ENCODE peak calls at places on chromosome 10, in ten cellular contexts. T is endodermal cell; V is C1 segment of cervical spinal cord; R is fibroblast of lung; O is DMS53; M is stimulated activated CD8-positive, alpha-beta memory T cell treated with anti-CD3 and anti-CD28 coated beads, Interleukin-4, amount 100 ng/mL, for 4 hours; C is neural progenitor cell; N is iris pigment epithelial cell; B is psoas muscle; I is WERI-Rb-1. F is an unnamed sample.
A peak's percentile ranks its signal among the peaks of the same experiment; 100 is the strongest.

GRCh38 chr10:71767420-71768035 is 5.8 kb downstream of the VSIR start:
- DNase-seq in R (peak; percentile 27), C (no peak), V (no peak), I (no peak), T (no peak), O (no peak), M (no peak), N (peak; percentile 79), B (peak; percentile 84), F (peak; percentile 70)

GRCh38 chr10:132571565-132572544 is 34.3 kb downstream of the INPP5A start:
- DNase-seq in I (peak; percentile 37), R (peak; percentile 63), C (peak; percentile 49), M (no peak), N (peak; percentile 89), T (peak; percentile 96), B (peak; percentile 87), V (no peak), O (peak; percentile 92), F (peak; percentile 92)

GRCh38 chr10:75400769-75401568 is 595 bp downstream of the ZNF503 start:
- DNase-seq in T (peak; percentile 85), B (peak; percentile 77), I (peak; percentile 59), M (no peak), C (peak; percentile 72), V (no peak), N (peak; percentile 36), O (peak; percentile 92), R (peak; percentile 75), F (peak; percentile 55)

GRCh38 chr10:44878704-44879530 is 32.2 kb upstream of the TMEM72 start:
- DNase-seq in V (peak; percentile 38), M (peak; percentile 38), R (peak; percentile 79), T (peak; percentile 96), C (peak; percentile 95), I (peak; percentile 93), B (peak; percentile 94), N (peak; percentile 83), O (peak; percentile 92), F (peak; percentile 74)

GRCh38 chr10:118209215-118209614 is 132.9 kb downstream of the FAM204A start:
- DNase-seq in M (no peak), I (no peak), T (no peak), V (no peak), O (no peak), C (peak; percentile 7), B (no peak), N (no peak), R (no peak), F (peak; percentile 35)

GRCh38 chr10:104492349-104492940 is 138.8 kb downstream of the CFAP58 start:
- DNase-seq in T (peak; percentile 26), I (no peak), C (no peak), O (no peak), V (no peak), B (no peak), N (no peak), M (no peak), R (no peak), F (no peak)

GRCh38 chr10:126945351-126946035 is 40.3 kb downstream of the DOCK1 start:
- DNase-seq in I (no peak), O (no peak), M (no peak), V (no peak), N (peak; percentile 16), C (no peak), B (no peak), T (no peak), R (peak; percentile 16), F (no peak)

GRCh38 chr10:115882021-115882420 is 391.0 kb downstream of the GFRA1 start:
- DNase-seq in T (peak; percentile 74), V (no peak), B (no peak), O (no peak), N (no peak), M (no peak), C (no peak), R (no peak), I (no peak), F (no peak)

GRCh38 chr10:131038056-131038455 is 273.5 kb downstream of the TCERG1L start:
- DNase-seq in C (no peak), R (no peak), O (no peak), B (no peak), N (no peak), M (no peak), I (no peak), T (no peak), V (no peak), F (no peak)

GRCh38 chr10:82150123-82150900 is 275.3 kb downstream of the NRG3 start:
- DNase-seq in R (no peak), I (peak; percentile 79), T (peak; percentile 96), M (no peak), V (no peak), N (no peak), B (no peak), O (peak; percentile 78), C (peak; percentile 83), F (no peak)

GRCh38 chr10:105258674-105259065 is 617.6 kb downstream of the SORCS3 start:
- DNase-seq in N (no peak), M (no peak), V (no peak), R (no peak), B (no peak), C (no peak), I (no peak), O (no peak), T (no peak), F (no peak)

GRCh38 chr10:69800109-69800508 is 1.6 kb upstream of the COL13A1 start:
- DNase-seq in R (peak; percentile 79), O (peak; percentile 80), I (peak; percentile 73), V (no peak), T (peak; percentile 89), N (peak; percentile 63), C (peak; percentile 84), B (no peak), M (no peak), F (peak; percentile 69)

GRCh38 chr10:81479316-81479715 is 395.7 kb upstream of the NRG3 start:
- DNase-seq in M (no peak), N (no peak), T (peak; percentile 63), C (peak; percentile 19), O (peak; percentile 23), B (no peak), R (no peak), I (no peak), V (no peak), F (no peak)

GRCh38 chr10:122127943-122128342 is 139.0 kb downstream of the TACC2 start:
- DNase-seq in N (peak; percentile 48), T (peak; percentile 67), M (no peak), O (peak; percentile 85), C (no peak), I (peak; percentile 81), B (peak; percentile 69), V (no peak), R (no peak), F (peak; percentile 58)

GRCh38 chr10:117980216-117980615 is 66.5 kb downstream of the RAB11FIP2 start:
- DNase-seq in O (no peak), N (peak; percentile 84), M (no peak), B (no peak), V (no peak), T (no peak), C (no peak), R (peak; percentile 53), I (no peak), F (peak; percentile 12)

GRCh38 chr10:108817572-108817971 is 1105.7 kb downstream of the XPNPEP1 start:
- DNase-seq in T (no peak), R (no peak), O (no peak), N (no peak), V (no peak), I (no peak), C (no peak), B (no peak), M (no peak), F (no peak)

GRCh38 chr10:86348321-86349210 is 18.0 kb downstream of the GRID1 start:
- DNase-seq in M (no peak), C (peak; percentile 47), R (no peak), V (no peak), I (peak; percentile 77), T (peak; percentile 77), N (no peak), O (peak; percentile 63), B (no peak), F (no peak)

GRCh38 chr10:71515531-71516172 is 118.9 kb downstream of the CDH23 start:
- DNase-seq in T (no peak), B (no peak), V (no peak), O (no peak), M (no peak), N (peak; percentile 3), I (no peak), C (no peak), R (no peak), F (no peak)

GRCh38 chr10:79176052-79176501 is 107.3 kb downstream of the ZMIZ1 start:
- DNase-seq in T (no peak), I (no peak), C (no peak), M (no peak), N (no peak), B (no peak), O (no peak), V (no peak), R (no peak), F (peak; percentile 75)

F was measured in RPMI7951.